ENCODE peak calls at places on chromosomes 16 and 17, in six cellular contexts. Y is K562, O is GM12891, L is H1, J is GM12878, X is HepG2. D is an unnamed sample.

GRCh38 chr16:56388209-56388608 is 37.1 kb downstream of the AMFR start:
- DNase-seq in Y (no peak), O (no peak), L (no peak), J (no peak), X (no peak), D (no peak)

GRCh38 chr17:3447625-3448024 is 14.0 kb upstream of the OR1E2 start:
- DNase-seq in Y (no peak), O (no peak), L (no peak), J (no peak), X (peak), D (no peak)

GRCh38 chr16:8854298-8854948 is 14.4 kb downstream of the CARHSP1 start:
- DNase-seq in Y (no peak), O (no peak), L (no peak), J (no peak), X (no peak), D (no peak)

GRCh38 chr16:85780281-85780680 is 19.1 kb downstream of the EMC8 start:
- DNase-seq in Y (no peak), O (no peak), L (no peak), J (no peak), X (no peak), D (no peak)

GRCh38 chr17:5888811-5889210 is 181.4 kb upstream of the WSCD1 start:
- DNase-seq in Y (no peak), O (no peak), L (no peak), J (no peak), X (no peak), D (no peak)

GRCh38 chr16:50520451-50521245 is 27.5 kb upstream of the NKD1 start:
- DNase-seq in Y (no peak), O (no peak), L (no peak), J (no peak), X (peak), D (no peak)

GRCh38 chr17:66405836-66406679 is 103.6 kb downstream of the PRKCA start:
- DNase-seq in Y (no peak), O (no peak), L (no peak), J (no peak), X (no peak), D (no peak)

GRCh38 chr16:57137566-57138273 is 45.3 kb downstream of the CPNE2 start:
- DNase-seq in Y (no peak), O (no peak), L (no peak), J (no peak), X (no peak), D (no peak)

GRCh38 chr16:8899709-8900317 is 17.7 kb downstream of the LITAFD start:
- DNase-seq in Y (no peak), O (no peak), L (no peak), J (no peak), X (no peak), D (no peak)

GRCh38 chr17:35135322-35135721 is 6.8 kb downstream of the NLE1 start:
- DNase-seq in Y (no peak), O (no peak), L (no peak), J (no peak), X (no peak), D (no peak)

GRCh38 chr16:56848056-56848936 is 16.7 kb upstream of the SLC12A3 start:
- DNase-seq in Y (peak), O (no peak), L (no peak), J (no peak), X (no peak), D (no peak)

GRCh38 chr17:68446626-68447041 is 10.7 kb downstream of the WIPI1 start:
- DNase-seq in Y (peak), O (no peak), L (no peak), J (no peak), X (no peak), D (no peak)

GRCh38 chr17:79950711-79951110 is 85.0 kb downstream of the TBC1D16 start:
- DNase-seq in Y (no peak), O (no peak), L (no peak), J (no peak), X (no peak), D (no peak)

GRCh38 chr17:72404872-72405271 is 284.1 kb downstream of the SOX9 start:
- DNase-seq in Y (no peak), O (no peak), L (no peak), J (no peak), X (no peak), D (no peak)

GRCh38 chr17:35930211-35931065 is at the start of gene RDM1:
- DNase-seq in Y (peak), O (peak), L (peak), J (peak), X (no peak), D (peak)

GRCh38 chr17:49404371-49404770 is 10.3 kb downstream of the PHB1 start:
- DNase-seq in Y (no peak), O (peak), L (no peak), J (no peak), X (no peak), D (no peak)

GRCh38 chr17:45688353-45688752 is 95.8 kb upstream of the CRHR1 start:
- DNase-seq in Y (no peak), O (no peak), L (no peak), J (no peak), X (no peak), D (no peak)

GRCh38 chr16:14399397-14400284 is 230.4 kb downstream of the PARN start:
- DNase-seq in Y (no peak), O (no peak), L (no peak), J (peak), X (peak), D (no peak)

GRCh38 chr17:20908373-20909273 is 134.2 kb downstream of the USP22 start:
- DNase-seq in Y (peak), O (peak), L (peak), J (peak), X (peak), D (peak)

GRCh38 chr16:67847064-67847861 is at the start of gene CENPT:
- DNase-seq in Y (peak), O (peak), L (peak), J (no peak), X (peak), D (no peak)

GRCh38 chr17:4204676-4205075 is 59.1 kb downstream of the ANKFY1 start:
- DNase-seq in Y (no peak), O (no peak), L (no peak), J (no peak), X (no peak), D (no peak)

GRCh38 chr17:70776446-70776845 is 607.1 kb downstream of the KCNJ2 start:
- DNase-seq in Y (no peak), O (no peak), L (no peak), J (no peak), X (no peak), D (no peak)

GRCh38 chr16:72864130-72864833 is 183.6 kb downstream of the ZFHX3 start:
- DNase-seq in Y (no peak), O (no peak), L (no peak), J (no peak), X (no peak), D (no peak)

GRCh38 chr17:17408236-17408794 is 68.5 kb upstream of the MED9 start:
- DNase-seq in Y (no peak), O (no peak), L (no peak), J (no peak), X (peak), D (no peak)

GRCh38 chr16:56950881-56951771 is 10.6 kb upstream of the CETP start:
- DNase-seq in Y (peak), O (no peak), L (peak), J (no peak), X (peak), D (peak)

GRCh38 chr17:29444589-29444988 is 54.4 kb downstream of the TAOK1 start:
- DNase-seq in Y (no peak), O (no peak), L (no peak), J (no peak), X (no peak), D (no peak)

GRCh38 chr17:57366558-57367351 is 110.4 kb downstream of the MSI2 start:
- DNase-seq in Y (peak), O (no peak), L (no peak), J (no peak), X (peak), D (no peak)

GRCh38 chr17:81044764-81045589 is 10.0 kb downstream of the BAIAP2 start:
- DNase-seq in Y (no peak), O (no peak), L (no peak), J (no peak), X (peak), D (no peak)

GRCh38 chr16:3035972-3036725 is 595 bp downstream of the BICDL2 start:
- DNase-seq in Y (no peak), O (no peak), L (no peak), J (no peak), X (no peak), D (no peak)

GRCh38 chr16:3038256-3038655 is 1.5 kb upstream of the BICDL2 start:
- DNase-seq in Y (no peak), O (no peak), L (peak), J (no peak), X (peak), D (no peak)

GRCh38 chr16:3038896-3039295 is 2.2 kb upstream of the BICDL2 start:
- DNase-seq in Y (no peak), O (no peak), L (no peak), J (no peak), X (no peak), D (no peak)

GRCh38 chr16:3035289-3035971 is 1.3 kb downstream of the BICDL2 start:
- DNase-seq in Y (no peak), O (no peak), L (no peak), J (no peak), X (no peak), D (no peak)

DNA sequence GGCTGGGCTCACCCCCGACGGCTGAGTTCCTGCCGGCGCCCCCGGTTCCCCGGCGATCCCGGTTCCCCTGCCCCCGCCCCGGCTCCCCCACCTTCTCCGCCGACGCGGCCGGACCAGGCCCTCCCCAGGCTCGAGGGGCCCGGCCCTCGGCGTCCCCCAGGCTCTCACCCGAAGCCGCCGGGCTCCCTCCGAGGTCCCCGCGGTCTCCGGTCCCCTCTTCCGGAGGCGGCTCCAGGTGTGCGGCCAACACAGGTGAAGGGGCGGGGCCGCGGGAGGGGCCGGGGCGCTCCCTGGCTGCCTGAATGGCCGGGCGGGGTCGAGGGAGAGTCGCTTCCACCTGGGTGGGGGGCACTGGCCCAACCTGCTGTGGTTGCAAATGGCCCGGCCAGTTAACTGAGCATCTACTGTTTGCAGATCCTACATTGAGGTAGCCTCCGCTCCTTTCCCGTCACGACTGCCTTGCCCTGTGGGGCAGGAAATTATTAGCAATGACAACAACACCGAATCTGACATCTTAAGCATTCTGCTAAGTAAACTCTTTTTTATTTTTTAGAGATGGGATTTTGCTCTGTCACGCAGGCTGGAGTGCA is at the start of gene BICDL2:
- DNase-seq in Y (no peak), O (no peak), L (peak), J (no peak), X (no peak), D (no peak)
- TF ChIP-seq POLR2A in Y (no peak), O (no peak), L (no peak), J (no peak), X (no peak), D (no peak)

DNA sequence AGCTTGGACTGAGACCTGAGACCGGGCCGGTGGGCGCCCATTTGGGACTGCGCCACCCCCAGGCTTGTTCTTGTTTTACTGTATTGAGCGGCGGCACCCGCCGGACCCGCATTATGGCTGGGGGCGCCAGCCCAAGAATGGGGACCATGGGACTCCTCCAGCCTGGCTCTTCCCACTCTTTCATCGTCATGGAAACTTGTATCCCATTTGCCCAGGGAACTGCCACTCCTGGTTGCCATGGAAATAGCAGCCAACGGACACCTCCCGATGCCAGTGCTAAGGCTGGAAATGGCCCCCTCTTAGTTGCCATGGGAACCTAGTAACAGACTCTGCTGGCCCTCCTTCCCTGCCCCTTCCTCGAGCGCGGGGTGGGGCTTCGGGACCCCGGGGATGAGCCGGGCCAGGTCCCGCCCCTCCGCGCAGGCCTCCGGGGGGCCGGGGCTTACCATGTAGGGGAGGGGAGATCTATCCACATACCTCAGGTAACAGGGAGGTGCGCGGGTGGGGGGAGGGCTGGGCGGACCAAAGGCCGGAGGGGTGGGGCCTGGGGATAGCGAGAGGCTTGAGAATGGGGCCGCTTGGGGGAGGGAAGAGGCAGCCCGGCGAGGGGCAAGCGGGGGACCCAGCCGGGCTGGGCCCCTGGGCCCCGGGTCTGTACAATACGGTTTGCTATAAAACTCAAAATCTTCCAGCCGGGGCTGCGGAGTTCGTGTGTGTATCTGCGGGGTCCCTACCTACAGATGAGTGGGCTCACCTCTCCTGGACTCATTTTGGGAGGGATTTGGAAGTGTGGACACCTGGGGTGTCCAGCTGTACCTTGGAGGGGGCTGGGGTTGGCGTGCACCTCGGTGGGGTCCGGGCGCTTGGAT is 547 bp upstream of the ORAI3 start:
- DNase-seq in Y (peak), O (peak), L (peak), J (no peak), X (peak), D (no peak)
- TF ChIP-seq TAF1 in Y (no peak), O (no peak), L (peak), J (no peak), X (no peak), D (no peak)

GRCh38 chr17:15999141-15999973 is at the start of the genes TTC19 and ZSWIM7:
- DNase-seq in Y (peak), O (peak), L (peak), J (peak), X (peak), D (peak)
- TF ChIP-seq POLR2A in Y (peak), O (peak), L (peak), J (peak), X (peak), D (peak)

GRCh38 chr17:1787301-1787902 is 25.5 kb downstream of the SERPINF1 start:
- DNase-seq in Y (no peak), O (no peak), L (no peak), J (no peak), X (peak), D (no peak)

GRCh38 chr17:1783271-1783670 is 21.4 kb downstream of the SERPINF1 start:
- DNase-seq in Y (no peak), O (no peak), L (no peak), J (no peak), X (no peak), D (no peak)

GRCh38 chr17:1783834-1784611 is 22.2 kb downstream of the SERPINF1 start:
- DNase-seq in Y (peak), O (no peak), L (no peak), J (no peak), X (peak), D (no peak)

GRCh38 chr17:1786708-1787107 is 24.8 kb downstream of the SERPINF1 start:
- DNase-seq in Y (no peak), O (no peak), L (no peak), J (no peak), X (no peak), D (no peak)

DNA sequence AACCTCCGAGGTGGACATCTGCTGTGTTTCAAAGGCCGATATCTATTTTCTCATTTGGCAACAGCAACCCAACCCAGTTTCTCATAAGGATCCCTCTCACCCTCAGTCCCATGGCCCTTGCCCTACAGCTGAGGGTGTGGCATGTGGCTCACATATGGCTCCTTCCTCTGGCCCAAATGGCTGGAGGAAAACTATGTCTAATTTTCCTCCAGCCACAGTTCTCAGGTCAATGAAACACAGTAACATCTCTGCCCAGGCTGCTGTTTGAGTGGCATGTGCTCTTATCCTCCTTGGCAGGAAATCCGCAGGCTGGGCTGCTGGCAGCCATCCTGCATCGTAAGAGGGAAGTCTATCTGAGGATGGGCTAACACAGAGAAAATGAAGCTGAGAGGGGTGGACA is 24.1 kb downstream of the SERPINF1 start:
- DNase-seq in Y (no peak), O (no peak), L (no peak), J (no peak), X (no peak), D (no peak)
- TF ChIP-seq TAF1 in Y (no peak), O (no peak), L (no peak), J (no peak), X (no peak), D (no peak)

GRCh38 chr16:54286067-54286329 is 589 bp downstream of the IRX3 start:
- DNase-seq in Y (no peak), O (no peak), L (no peak), J (no peak), X (no peak), D (no peak)

GRCh38 chr16:54287018-54287757 is 601 bp upstream of the IRX3 start:
- DNase-seq in Y (no peak), O (no peak), L (peak), J (no peak), X (no peak), D (no peak)

GRCh38 chr16:54287758-54288591 is 1.4 kb upstream of the IRX3 start:
- DNase-seq in Y (no peak), O (no peak), L (no peak), J (no peak), X (no peak), D (no peak)

GRCh38 chr16:54285414-54286066 is 1.0 kb downstream of the IRX3 start:
- DNase-seq in Y (no peak), O (no peak), L (no peak), J (no peak), X (peak), D (no peak)

DNA sequence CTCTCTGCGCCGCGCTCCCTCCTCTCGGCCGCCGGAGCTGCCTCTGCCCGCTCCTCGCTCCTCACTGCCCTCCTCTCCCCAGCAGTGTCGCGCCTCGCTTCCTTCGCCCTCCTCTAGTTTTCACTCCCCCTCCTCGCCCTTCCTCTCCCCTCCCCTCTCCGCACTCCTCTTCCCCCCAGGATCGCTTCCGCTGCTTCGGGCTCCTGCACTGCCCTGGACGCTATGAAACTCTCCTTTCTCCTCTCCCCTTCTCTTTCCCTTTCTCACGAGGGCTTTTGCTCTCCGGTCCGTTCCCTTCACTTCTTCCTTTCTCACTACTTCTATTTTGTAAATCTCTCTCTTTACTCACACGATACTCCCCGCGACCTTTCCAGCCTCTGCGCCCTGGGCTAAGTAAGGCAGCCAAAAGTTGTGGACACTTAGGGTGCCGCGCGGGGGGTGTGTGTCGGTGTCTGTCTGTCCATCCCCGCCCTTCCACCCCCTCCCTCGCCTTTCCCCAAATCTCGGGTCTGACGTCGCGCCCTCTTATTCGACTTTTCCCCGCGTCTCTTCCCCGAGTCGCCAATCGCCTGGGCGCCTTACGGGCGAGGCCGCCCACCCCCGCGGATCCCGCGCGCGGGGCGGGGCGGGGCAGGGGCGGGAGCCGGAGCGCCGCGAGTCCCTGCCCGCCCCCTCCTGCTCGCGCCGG is at the start of gene IRX3:
- DNase-seq in Y (no peak), O (no peak), L (peak), J (no peak), X (peak), D (no peak)
- TF ChIP-seq POLR2A in Y (no peak), O (no peak), L (no peak), J (no peak), X (peak), D (no peak)

DNA sequence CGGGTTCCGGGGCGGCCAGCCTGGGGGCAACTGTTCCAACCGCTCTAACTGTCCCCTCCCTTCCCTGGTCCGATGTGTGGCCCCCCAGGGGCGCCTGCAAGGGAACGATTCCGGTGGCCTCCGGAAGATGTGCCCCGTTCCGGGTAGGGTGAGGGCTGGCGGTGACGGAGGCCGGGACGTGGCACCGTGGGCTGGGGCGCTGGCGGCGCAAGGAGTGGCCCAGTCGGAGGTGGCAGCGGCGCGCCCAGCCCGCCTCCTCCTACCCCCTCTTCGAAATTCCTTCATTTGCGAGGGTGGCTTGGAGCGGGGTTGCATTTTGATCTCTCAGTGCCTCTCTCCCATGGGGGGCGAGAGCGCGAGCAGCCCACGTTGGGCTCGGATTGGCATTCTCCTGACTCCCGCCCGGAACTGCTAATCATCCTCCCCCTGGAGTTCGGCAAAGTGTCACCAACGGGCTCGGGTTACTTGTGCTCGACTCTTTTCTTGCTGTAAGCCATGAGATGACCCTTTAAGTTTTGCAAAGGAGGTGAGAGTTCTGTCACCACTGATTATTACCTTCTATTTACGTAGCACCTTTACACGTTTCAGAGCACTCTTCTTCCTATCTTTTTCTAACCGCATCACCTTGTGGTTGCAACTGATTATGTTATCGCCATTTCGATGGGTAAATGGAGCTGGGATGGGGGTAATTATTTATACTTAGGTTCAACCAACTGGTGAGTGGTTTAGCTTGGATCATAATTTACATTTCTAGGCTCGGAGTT is 667 bp downstream of the NDEL1 start:
- DNase-seq in Y (peak), O (peak), L (no peak), J (no peak), X (peak), D (peak)
- TF ChIP-seq TAF1 in Y (peak), O (no peak), L (peak), J (no peak), X (no peak), D (no peak)

D was measured in GM12892.